ENCODE peak calls at places on chromosomes 5 and 9, in eight cellular contexts. T is stomach, V is GM13977, G is psoas muscle, D is foreskin fibroblast, C is MCF 10A, S is astrocyte of the cerebellum, K is neural crest cell. Y is an unnamed sample.

GRCh38 chr9:224540-225520 is 10.2 kb downstream of the DOCK8 start:
- DNase-seq in K (no peak), G (no peak), T (no peak), D (no peak), S (no peak), V (no peak), C (peak; percentile 76), Y (no peak)

GRCh38 chr5:107651326-107651725 is 19.4 kb downstream of the EFNA5 start:
- DNase-seq in V (no peak), T (no peak), G (no peak), D (no peak), K (no peak), S (no peak), C (no peak), Y (no peak)

GRCh38 chr9:92968081-92968480 is 20.8 kb downstream of the FGD3 start:
- DNase-seq in S (no peak), C (no peak), G (no peak), D (no peak), K (no peak), T (peak; percentile 9), V (no peak), Y (no peak)

GRCh38 chr9:129628709-129629108 is 2.7 kb downstream of the NTMT1 start:
- DNase-seq in K (no peak), D (no peak), C (no peak), T (no peak), S (no peak), V (no peak), G (no peak), Y (no peak)

GRCh38 chr5:169652057-169652456 is 15.0 kb downstream of the DOCK2 start:
- DNase-seq in V (no peak), S (no peak), T (peak; percentile 63), K (no peak), D (no peak), G (no peak), C (peak; percentile 84), Y (no peak)

GRCh38 chr5:38889424-38889823 is 43.6 kb downstream of the OSMR start:
- DNase-seq in V (no peak), T (no peak), C (no peak), K (no peak), G (no peak), D (no peak), S (no peak), Y (no peak)

GRCh38 chr9:110769667-110770066 is 101.1 kb downstream of the MUSK start:
- DNase-seq in C (no peak), K (no peak), T (no peak), D (peak; percentile 39), S (peak; percentile 43), V (no peak), G (no peak), Y (no peak)

GRCh38 chr5:178118345-178118744 is 5.0 kb downstream of the N4BP3 start:
- DNase-seq in G (no peak), K (no peak), V (no peak), S (no peak), C (no peak), D (no peak), T (no peak), Y (no peak)

GRCh38 chr9:34392511-34392910 is 15.8 kb upstream of the MYORG start:
- DNase-seq in V (no peak), D (no peak), C (no peak), S (no peak), K (no peak), T (no peak), G (no peak), Y (no peak)

GRCh38 chr5:68406767-68407232 is 191.2 kb downstream of the PIK3R1 start:
- DNase-seq in S (no peak), G (no peak), T (peak; percentile 29), K (peak; percentile 51), D (no peak), V (peak; percentile 30), C (no peak), Y (no peak)

DNA sequence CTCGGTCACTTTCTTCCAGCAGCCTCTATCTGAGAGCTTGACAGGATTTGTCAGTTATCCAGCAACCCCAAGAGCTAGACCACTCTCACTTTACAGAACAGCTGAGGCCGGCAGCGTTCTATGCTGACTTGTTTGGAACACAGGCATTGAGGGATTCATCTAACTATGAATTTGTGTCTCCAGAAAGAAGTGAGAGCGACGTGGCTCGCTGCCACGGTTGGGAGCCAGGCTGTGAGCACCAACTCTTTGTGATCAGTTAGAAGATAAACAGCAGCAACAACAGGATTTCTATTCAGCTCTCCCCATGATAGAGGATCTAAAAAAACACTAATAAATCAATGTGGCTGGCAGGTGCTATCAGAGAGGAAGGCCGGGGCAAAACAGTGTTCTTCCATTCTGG is 58.6 kb downstream of the NPR3 start:
- DNase-seq in G (no peak), C (no peak), T (no peak), K (no peak), D (no peak), S (no peak), V (no peak), Y (no peak)
- TF ChIP-seq CTCF in G (no peak), C (no peak), T (no peak), K (no peak), D (no peak), S (no peak), V (no peak), Y (no peak)

DNA sequence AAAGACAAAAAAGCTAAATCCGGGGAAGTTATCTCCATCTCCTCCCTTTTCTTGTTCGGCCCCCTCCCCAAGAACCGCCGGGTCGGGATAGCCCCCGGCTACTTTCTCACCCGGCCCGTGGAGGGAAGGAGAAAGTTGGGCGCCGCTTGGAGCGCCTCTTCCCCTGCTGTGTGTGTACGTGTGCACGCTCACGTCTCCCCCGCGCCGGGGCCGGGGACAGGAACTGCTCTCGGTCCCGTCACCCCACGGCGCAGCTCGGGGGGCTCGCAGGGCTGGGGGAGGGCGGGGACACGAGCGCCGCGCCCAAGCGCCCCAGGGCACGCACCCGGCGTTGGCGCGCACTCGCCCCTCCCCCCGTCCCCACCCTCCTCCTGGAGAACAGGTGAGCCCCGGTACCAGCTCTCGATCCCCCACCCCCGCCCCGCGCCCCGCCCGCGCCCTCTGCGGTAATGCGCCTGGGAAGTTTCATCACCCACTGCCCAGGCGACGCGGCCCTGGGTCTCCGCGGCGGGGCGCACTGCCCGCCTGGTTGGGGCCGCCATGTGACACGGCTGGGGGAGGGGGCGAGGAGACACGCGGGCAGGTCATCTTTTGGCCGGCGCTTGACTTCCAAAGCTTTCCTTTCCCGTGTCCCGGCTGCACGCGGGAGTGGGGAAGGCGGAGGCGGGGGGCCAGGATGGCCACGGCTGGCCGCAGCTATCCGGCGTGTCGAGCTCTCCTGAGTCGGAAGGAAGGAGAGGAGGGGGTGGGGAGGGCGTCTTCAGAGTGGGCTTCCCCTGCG is 1.3 kb upstream of the STC2 start:
- DNase-seq in D (no peak), K (peak; percentile 23), S (no peak), G (no peak), T (no peak), V (peak; percentile 80), C (peak; percentile 85), Y (no peak)
- TF ChIP-seq CTCF in D (no peak), K (no peak), S (no peak), G (no peak), T (no peak), V (peak; percentile 38), C (peak; percentile 13), Y (no peak)

DNA sequence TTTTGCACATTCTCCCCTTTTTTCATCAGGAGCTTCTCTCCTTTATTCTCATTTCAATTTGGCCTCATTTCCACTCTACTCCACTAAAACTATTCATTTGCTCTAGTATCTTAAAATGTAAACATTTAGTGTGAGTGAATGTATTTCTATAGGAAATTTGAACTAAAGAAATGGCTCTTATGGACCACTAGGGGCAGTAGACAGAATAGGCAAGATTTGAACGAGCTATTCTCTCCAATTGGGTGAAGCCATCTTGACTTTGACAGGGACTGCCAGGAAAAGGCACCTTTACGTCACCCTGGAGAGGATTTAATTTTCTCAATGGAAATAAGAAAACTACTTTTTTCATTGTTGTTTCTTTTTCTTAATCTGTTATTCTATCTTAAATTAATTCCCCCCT is 666.3 kb downstream of the DNAH5 start:
- DNase-seq in G (no peak), S (no peak), T (no peak), V (no peak), K (no peak), D (no peak), C (no peak), Y (no peak)
- TF ChIP-seq CTCF in G (no peak), S (peak; percentile 22), T (no peak), V (no peak), K (peak; percentile 62), D (no peak), C (peak; percentile 24), Y (no peak)

GRCh38 chr5:136689563-136689962 is 324.2 kb upstream of the TRPC7 start:
- DNase-seq in K (no peak), T (no peak), C (no peak), S (no peak), V (no peak), D (no peak), G (no peak), Y (no peak)

DNA sequence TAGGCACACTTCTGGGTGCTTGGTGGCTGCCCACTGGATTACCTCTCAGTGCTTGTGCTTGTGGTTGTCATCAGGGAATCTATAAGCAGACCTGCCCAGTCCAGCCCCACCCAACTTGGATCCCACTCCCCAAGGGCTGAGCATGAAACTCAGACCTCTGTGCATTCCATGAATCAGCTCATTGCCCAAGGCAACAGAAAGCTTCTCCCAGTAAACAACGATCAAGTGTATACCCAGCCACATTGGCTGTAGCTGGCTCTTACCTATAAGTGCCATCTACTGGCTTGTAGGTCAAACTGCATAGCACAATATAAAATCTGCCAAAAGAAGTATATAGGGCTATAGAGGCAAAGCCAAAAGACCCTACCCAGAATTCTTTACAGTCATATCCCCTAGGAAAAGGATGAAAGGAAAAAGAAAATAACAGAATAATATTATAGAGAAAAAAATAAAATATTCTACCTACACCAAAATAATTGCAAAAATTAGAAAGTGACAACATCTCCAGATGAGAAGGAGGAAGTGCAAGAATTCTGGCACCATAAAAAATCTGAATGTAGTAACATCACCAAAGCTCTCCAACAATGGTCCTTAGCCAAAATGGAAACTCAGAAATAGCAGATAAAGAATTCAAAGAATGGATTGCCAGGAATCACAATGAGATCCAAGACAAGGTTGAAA is 321.0 kb upstream of the TRPC7 start:
- DNase-seq in G (no peak), D (peak; percentile 34), T (no peak), V (no peak), K (no peak), C (peak; percentile 55), S (no peak), Y (no peak)
- TF ChIP-seq CTCF in G (peak; percentile 9), D (peak; percentile 62), T (no peak), V (peak; percentile 49), K (peak; percentile 63), C (peak; percentile 56), S (peak; percentile 51), Y (no peak)

DNA sequence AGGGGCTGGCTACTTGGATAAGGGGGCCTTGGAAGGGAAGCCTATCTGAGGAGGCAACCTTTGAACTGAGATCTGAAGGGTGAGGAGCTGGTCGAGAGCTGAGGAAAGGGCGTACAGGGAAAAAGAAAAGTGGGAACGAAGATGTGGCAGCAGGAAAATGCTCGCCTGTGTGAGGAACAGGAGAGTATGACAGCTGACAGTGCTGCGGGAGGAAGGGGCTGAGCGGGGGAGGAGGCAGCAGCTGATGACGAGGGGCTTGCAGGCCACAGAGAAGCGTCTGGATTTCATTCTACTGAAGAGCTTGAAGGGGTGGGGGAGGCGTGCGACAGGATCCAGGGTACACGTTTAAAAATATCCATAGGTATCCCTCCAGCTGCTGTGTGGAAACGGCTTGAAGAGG is 28.9 kb downstream of the SH3PXD2B start:
- DNase-seq in V (no peak), C (no peak), G (no peak), K (no peak), D (no peak), S (no peak), T (no peak), Y (no peak)
- TF ChIP-seq CTCF in V (no peak), C (no peak), G (no peak), K (no peak), D (no peak), S (no peak), T (no peak), Y (no peak)